ENCODE peak calls at places on chromosomes 13 and 19, in four cellular contexts. D is CD8-positive, alpha-beta T cell; I is A549; M is aorta. H is an unnamed sample.

GRCh38 chr13:98961204-98962105 is 16.4 kb downstream of the DOCK9 start:
- DNase-seq in D (no peak), I (no peak), M (no peak), H (no peak)

GRCh38 chr13:103516009-103516795 is 450.0 kb upstream of the SLC10A2 start:
- DNase-seq in D (no peak), I (no peak), M (no peak), H (peak; percentile 46)

GRCh38 chr13:73235385-73235784 is 176.6 kb downstream of the KLF5 start:
- DNase-seq in D (no peak), I (no peak), M (no peak), H (no peak)

GRCh38 chr13:48853381-48854102 is 122.2 kb upstream of the FNDC3A start:
- DNase-seq in D (no peak), I (no peak), M (no peak), H (no peak)

GRCh38 chr19:1170938-1171754 is 2.9 kb downstream of the SBNO2 start:
- DNase-seq in D (no peak), I (no peak), M (no peak), H (no peak)

GRCh38 chr19:18294467-18294864 is 13.0 kb upstream of the JUND start:
- DNase-seq in D (peak; percentile 84), I (no peak), M (peak; percentile 78), H (peak; percentile 78)

GRCh38 chr19:46719629-46720515 is 3.0 kb upstream of the PRKD2 start:
- DNase-seq in D (no peak), I (no peak), M (no peak), H (no peak)

GRCh38 chr13:95524270-95524901 is 28.1 kb upstream of the CLDN10 start:
- DNase-seq in D (no peak), I (no peak), M (no peak), H (no peak)

GRCh38 chr19:343451-343931 is 1.1 kb downstream of the MIER2 start:
- DNase-seq in D (no peak), I (no peak), M (peak; percentile 75), H (peak; percentile 62)

GRCh38 chr13:96338030-96338429 is 248.1 kb downstream of the HS6ST3 start:
- DNase-seq in D (no peak), I (no peak), M (no peak), H (no peak)

GRCh38 chr13:113514844-113515243 is 24.3 kb upstream of the DCUN1D2 start:
- DNase-seq in D (no peak), I (no peak), M (no peak), H (no peak)

GRCh38 chr19:12782424-12783225 is 7.3 kb upstream of the HOOK2 start:
- DNase-seq in D (peak; percentile 88), I (no peak), M (peak; percentile 97), H (peak; percentile 78)

GRCh38 chr19:18520848-18521691 is 800 bp downstream of the ELL start:
- DNase-seq in D (no peak), I (no peak), M (peak; percentile 86), H (peak; percentile 73)

GRCh38 chr19:10192922-10193321 is 1.8 kb downstream of the DNMT1 start:
- DNase-seq in D (no peak), I (no peak), M (no peak), H (no peak)

GRCh38 chr13:23510979-23511735 is 59.1 kb upstream of the TNFRSF19 start:
- DNase-seq in D (no peak), I (no peak), M (no peak), H (peak; percentile 53)

GRCh38 chr19:45952691-45953505 is 20.8 kb downstream of the NOVA2 start:
- DNase-seq in D (peak; percentile 14), I (peak; percentile 93), M (peak; percentile 86), H (peak; percentile 97)

GRCh38 chr13:27336005-27336673 is 65.5 kb downstream of the RASL11A start:
- DNase-seq in D (no peak), I (no peak), M (no peak), H (no peak)

GRCh38 chr13:96796234-96796633 is 198.0 kb downstream of the OXGR1 start:
- DNase-seq in D (no peak), I (no peak), M (no peak), H (no peak)

GRCh38 chr19:11485245-11485837 is 4.5 kb upstream of the ELAVL3 start:
- DNase-seq in D (no peak), I (no peak), M (no peak), H (no peak)

GRCh38 chr19:46537136-46538097 is 41.8 kb upstream of the PNMA8B start:
- DNase-seq in D (peak; percentile 53), I (peak; percentile 59), M (peak; percentile 87), H (peak; percentile 85)

GRCh38 chr19:18161691-18162039 is 8.7 kb downstream of the PIK3R2 start:
- DNase-seq in D (no peak), I (no peak), M (no peak), H (no peak)

GRCh38 chr19:49887653-49888477 is 8.8 kb downstream of the IL4I1 start:
- DNase-seq in D (no peak), I (no peak), M (no peak), H (no peak)

GRCh38 chr13:44142911-44143665 is 230.5 kb upstream of the SERP2 start:
- DNase-seq in D (no peak), I (peak; percentile 45), M (no peak), H (no peak)

GRCh38 chr19:10424011-10424637 is 3.8 kb downstream of the PDE4A start:
- DNase-seq in D (peak; percentile 54), I (peak; percentile 89), M (peak; percentile 94), H (peak; percentile 96)

GRCh38 chr13:50152655-50153309 is 137.5 kb downstream of the KCNRG start:
- DNase-seq in D (no peak), I (no peak), M (no peak), H (no peak)

GRCh38 chr19:23273022-23273593 is 22.9 kb upstream of the ZNF724 start:
- DNase-seq in D (no peak), I (no peak), M (no peak), H (no peak)

GRCh38 chr19:29672933-29673336 is 7.7 kb downstream of the PLEKHF1 start:
- DNase-seq in D (peak; percentile 78), I (no peak), M (no peak), H (no peak)

GRCh38 chr19:9735986-9736385 is 32.6 kb downstream of the ZNF846 start:
- DNase-seq in D (no peak), I (no peak), M (no peak), H (no peak)

GRCh38 chr19:2302319-2303208 is 5.4 kb downstream of the LINGO3 start:
- DNase-seq in D (no peak), I (no peak), M (no peak), H (peak; percentile 74)

GRCh38 chr13:75302031-75302430 is 179.9 kb downstream of the TBC1D4 start:
- DNase-seq in D (no peak), I (no peak), M (no peak), H (no peak)

GRCh38 chr19:38698225-38699026 is 45.8 kb downstream of the CAPN12 start:
- DNase-seq in D (no peak), I (no peak), M (no peak), H (no peak)

GRCh38 chr19:38700350-38700932 is 43.8 kb downstream of the CAPN12 start:
- DNase-seq in D (no peak), I (no peak), M (no peak), H (no peak)

GRCh38 chr19:38699647-38700349 is 44.5 kb downstream of the CAPN12 start:
- DNase-seq in D (no peak), I (no peak), M (no peak), H (no peak)

GRCh38 chr19:38697641-38698071 is 46.6 kb downstream of the CAPN12 start:
- DNase-seq in D (no peak), I (no peak), M (no peak), H (no peak)

GRCh38 chr19:38699027-38699346 is 45.3 kb downstream of the CAPN12 start:
- DNase-seq in D (no peak), I (no peak), M (no peak), H (no peak)
- H3K27ac ChIP-seq in D (no peak overlapping the region), I (peak overlapping the region; percentile 93), M (no peak overlapping the region), H (peak overlapping the region; percentile 87)

GRCh38 chr19:41328157-41328817 is 18.3 kb downstream of the CCDC97 start:
- DNase-seq in D (no peak), I (no peak), M (no peak), H (no peak)
- H3K4me1 ChIP-seq in D (peaks cover 60% of the 10 kb centered on the region), I (peaks cover 58% of the 10 kb centered on the region), M (no peaks in the 10 kb centered on the region), H (peaks cover 20% of the 10 kb centered on the region)

DNA sequence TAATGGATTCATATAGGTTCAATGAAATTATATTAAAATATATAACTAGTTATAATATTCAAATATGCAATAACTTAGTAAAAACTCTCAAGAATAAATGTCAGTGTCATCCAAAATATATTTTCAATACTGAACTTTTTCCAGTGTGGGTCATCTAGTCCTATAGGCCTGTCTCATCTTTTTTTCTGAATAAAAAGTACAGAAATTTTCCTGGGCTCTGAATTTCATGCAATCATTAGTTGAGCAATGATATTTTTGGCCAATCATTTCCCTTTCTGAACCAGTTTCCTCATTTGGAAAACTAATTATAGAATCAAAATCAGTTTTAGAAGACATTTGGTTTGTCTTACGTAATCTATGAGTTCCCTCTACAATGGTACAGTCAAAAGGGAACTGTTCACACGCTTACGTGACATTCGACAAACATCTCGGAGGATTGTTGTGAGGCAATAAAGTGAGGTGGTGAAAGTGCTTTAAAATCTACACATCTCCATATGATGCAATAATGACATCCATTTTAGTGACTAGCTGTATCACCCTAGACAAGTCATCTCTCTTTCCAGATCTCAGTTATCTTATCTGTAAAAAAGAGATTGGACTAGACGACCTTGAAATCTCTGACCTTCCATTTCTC is 26.9 kb downstream of the FLT1 start:
- DNase-seq in D (no peak), I (no peak), M (no peak), H (no peak)
- H3K27ac ChIP-seq in D (no peak overlapping the region), I (no peak overlapping the region), M (no peak overlapping the region), H (no peak overlapping the region)

DNA sequence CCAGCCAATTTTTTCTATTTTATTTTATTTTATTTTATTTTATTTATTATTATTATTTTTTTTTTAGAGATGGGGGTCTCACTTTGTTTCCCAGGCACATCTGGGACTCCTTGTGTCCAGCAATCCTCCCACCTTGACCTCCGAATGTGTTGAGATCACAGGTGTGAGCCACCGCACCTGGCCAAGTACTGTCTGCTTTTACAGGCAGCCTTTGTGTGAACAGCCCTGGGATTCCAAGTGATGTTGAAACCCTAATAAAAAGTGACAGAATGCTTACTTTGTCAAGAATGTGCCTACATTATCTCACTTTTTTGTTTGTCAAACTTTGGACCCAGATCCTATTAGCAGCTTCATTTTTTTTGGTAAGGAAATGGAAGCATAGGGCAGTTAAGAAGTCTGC is 220.1 kb upstream of the EDNRB start:
- DNase-seq in D (no peak), I (no peak), M (no peak), H (no peak)
- H3K4me1 ChIP-seq in D (no peaks in the 10 kb centered on the region), I (no peaks in the 10 kb centered on the region), M (no peaks in the 10 kb centered on the region), H (no peaks in the 10 kb centered on the region)

GRCh38 chr13:108957369-108958012 is 328.1 kb downstream of the MYO16 start:
- DNase-seq in D (no peak), I (peak; percentile 16), M (no peak), H (no peak)
- H3K27ac ChIP-seq in D (no peak overlapping the region), I (peak overlapping the region; percentile 80), M (no peak overlapping the region), H (no peak overlapping the region)

GRCh38 chr13:106034201-106034600 is 501.3 kb downstream of the EFNB2 start:
- DNase-seq in D (no peak), I (no peak), M (no peak), H (no peak)

GRCh38 chr13:106029901-106030300 is 505.6 kb downstream of the EFNB2 start:
- DNase-seq in D (no peak), I (no peak), M (no peak), H (no peak)

GRCh38 chr13:106033634-106034033 is 501.8 kb downstream of the EFNB2 start:
- DNase-seq in D (no peak), I (peak; percentile 3), M (no peak), H (no peak)

DNA sequence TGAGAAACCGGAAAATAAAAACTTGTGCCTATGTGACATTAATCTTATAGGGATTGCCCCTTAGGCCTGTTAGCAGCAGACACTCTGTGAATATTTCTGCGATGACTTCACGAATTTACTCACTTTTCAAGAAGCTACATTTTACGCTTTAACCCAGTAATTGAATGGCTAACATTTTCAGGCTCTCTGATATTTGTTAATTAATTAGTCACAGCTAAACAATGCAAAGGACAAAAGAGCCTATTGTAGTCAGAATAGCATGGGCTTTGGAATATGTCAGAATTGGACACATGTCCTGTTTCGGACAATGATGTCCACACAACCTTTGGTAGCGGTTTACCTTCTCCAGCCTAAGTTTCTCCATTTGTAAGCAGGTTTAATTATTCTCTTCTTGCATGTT is 506.5 kb downstream of the EFNB2 start:
- DNase-seq in D (no peak), I (no peak), M (no peak), H (no peak)
- H3K4me1 ChIP-seq in D (no peaks in the 10 kb centered on the region), I (no peaks in the 10 kb centered on the region), M (no peaks in the 10 kb centered on the region), H (no peaks in the 10 kb centered on the region)